ENCODE peak calls at places on chromosomes 12 and 14, in six cellular contexts. One of them, this sample, is unnamed.

GRCh38 chr14:68135028-68135427 is 315.4 kb downstream of the RAD51B start:
- DNase-seq in HCT116: no peak
- DNase-seq in thyroid gland: no peak
- DNase-seq in ovary: no peak
- DNase-seq in tibial nerve: no peak
- DNase-seq in lower leg skin: no peak
- DNase-seq in this sample: no peak

GRCh38 chr14:87805315-87805723 is 187.7 kb downstream of the GALC start:
- DNase-seq in HCT116: no peak
- DNase-seq in lower leg skin: no peak
- DNase-seq in thyroid gland: peak; percentile 39
- DNase-seq in ovary: no peak
- DNase-seq in tibial nerve: peak; percentile 14
- DNase-seq in this sample: no peak

GRCh38 chr14:32939254-32940065 is 781 bp downstream of the NPAS3 start:
- DNase-seq in ovary: peak; percentile 86
- DNase-seq in lower leg skin: peak; percentile 56
- DNase-seq in thyroid gland: peak; percentile 90
- DNase-seq in tibial nerve: peak; percentile 75
- DNase-seq in HCT116: no peak
- DNase-seq in this sample: peak; percentile 70

GRCh38 chr12:67720383-67720856 is 71.9 kb downstream of the DYRK2 start:
- DNase-seq in tibial nerve: no peak
- DNase-seq in lower leg skin: no peak
- DNase-seq in ovary: no peak
- DNase-seq in HCT116: no peak
- DNase-seq in thyroid gland: no peak
- DNase-seq in this sample: no peak

GRCh38 chr12:18689781-18690180 is 48.0 kb downstream of the PLCZ1 start:
- DNase-seq in ovary: no peak
- DNase-seq in thyroid gland: no peak
- DNase-seq in tibial nerve: no peak
- DNase-seq in HCT116: no peak
- DNase-seq in lower leg skin: no peak
- DNase-seq in this sample: no peak

GRCh38 chr12:101620762-101621133 is 26.0 kb downstream of the MYBPC1 start:
- DNase-seq in HCT116: no peak
- DNase-seq in tibial nerve: no peak
- DNase-seq in lower leg skin: no peak
- DNase-seq in thyroid gland: no peak
- DNase-seq in ovary: no peak
- DNase-seq in this sample: no peak

GRCh38 chr14:29111554-29111953 is 345.0 kb downstream of the FOXG1 start:
- DNase-seq in tibial nerve: no peak
- DNase-seq in HCT116: no peak
- DNase-seq in ovary: no peak
- DNase-seq in thyroid gland: no peak
- DNase-seq in lower leg skin: no peak
- DNase-seq in this sample: no peak

GRCh38 chr14:90645842-90646443 is 170.3 kb downstream of the TTC7B start:
- DNase-seq in tibial nerve: no peak
- DNase-seq in HCT116: peak; percentile 55
- DNase-seq in lower leg skin: no peak
- DNase-seq in ovary: no peak
- DNase-seq in thyroid gland: no peak
- DNase-seq in this sample: no peak

GRCh38 chr12:76198839-76199238 is 114.4 kb upstream of the NAP1L1 start:
- DNase-seq in thyroid gland: no peak
- DNase-seq in ovary: no peak
- DNase-seq in HCT116: no peak
- DNase-seq in tibial nerve: no peak
- DNase-seq in lower leg skin: no peak
- DNase-seq in this sample: no peak

GRCh38 chr12:106519587-106519986 is 63.2 kb upstream of the RFX4 start:
- DNase-seq in tibial nerve: no peak
- DNase-seq in ovary: no peak
- DNase-seq in thyroid gland: no peak
- DNase-seq in HCT116: no peak
- DNase-seq in lower leg skin: no peak
- DNase-seq in this sample: no peak

GRCh38 chr12:72025524-72025923 is 86.9 kb downstream of the TPH2 start:
- DNase-seq in ovary: no peak
- DNase-seq in thyroid gland: no peak
- DNase-seq in HCT116: no peak
- DNase-seq in lower leg skin: no peak
- DNase-seq in tibial nerve: no peak
- DNase-seq in this sample: no peak

GRCh38 chr14:55556929-55557623 is 22.9 kb upstream of the KTN1 start:
- DNase-seq in lower leg skin: peak; percentile 58
- DNase-seq in thyroid gland: peak; percentile 99
- DNase-seq in ovary: peak; percentile 22
- DNase-seq in tibial nerve: no peak
- DNase-seq in HCT116: peak; percentile 38
- DNase-seq in this sample: peak; percentile 67

GRCh38 chr12:92602476-92602875 is 100.3 kb upstream of the PLEKHG7 start:
- DNase-seq in HCT116: no peak
- DNase-seq in ovary: no peak
- DNase-seq in thyroid gland: no peak
- DNase-seq in lower leg skin: no peak
- DNase-seq in tibial nerve: no peak
- DNase-seq in this sample: no peak

GRCh38 chr12:2273751-2274150 is 221.0 kb downstream of the CACNA1C start:
- DNase-seq in lower leg skin: no peak
- DNase-seq in tibial nerve: no peak
- DNase-seq in thyroid gland: no peak
- DNase-seq in ovary: no peak
- DNase-seq in HCT116: no peak
- DNase-seq in this sample: no peak

GRCh38 chr12:95674088-95674595 is 116.4 kb downstream of the NTN4 start:
- DNase-seq in lower leg skin: no peak
- DNase-seq in ovary: no peak
- DNase-seq in HCT116: no peak
- DNase-seq in thyroid gland: no peak
- DNase-seq in tibial nerve: no peak
- DNase-seq in this sample: no peak

GRCh38 chr12:48592591-48593086 is 22.8 kb upstream of the LALBA start:
- DNase-seq in ovary: no peak
- DNase-seq in HCT116: no peak
- DNase-seq in thyroid gland: no peak
- DNase-seq in tibial nerve: no peak
- DNase-seq in lower leg skin: no peak
- DNase-seq in this sample: no peak

GRCh38 chr14:51929156-51929555 is 60.2 kb upstream of the RTRAF start:
- DNase-seq in thyroid gland: no peak
- DNase-seq in ovary: no peak
- DNase-seq in HCT116: no peak
- DNase-seq in tibial nerve: no peak
- DNase-seq in lower leg skin: no peak
- DNase-seq in this sample: no peak

GRCh38 chr14:39050389-39050788 is 52.6 kb downstream of the SEC23A start:
- DNase-seq in ovary: no peak
- DNase-seq in lower leg skin: no peak
- DNase-seq in HCT116: no peak
- DNase-seq in thyroid gland: no peak
- DNase-seq in tibial nerve: no peak
- DNase-seq in this sample: no peak

GRCh38 chr14:87940894-87941293 is 52.1 kb downstream of the GALC start:
- DNase-seq in tibial nerve: no peak
- DNase-seq in thyroid gland: no peak
- DNase-seq in HCT116: no peak
- DNase-seq in ovary: no peak
- DNase-seq in lower leg skin: no peak
- DNase-seq in this sample: no peak

GRCh38 chr12:65878540-65878939 is 54.3 kb downstream of the HMGA2 start:
- DNase-seq in tibial nerve: no peak
- DNase-seq in lower leg skin: no peak
- DNase-seq in HCT116: no peak
- DNase-seq in ovary: no peak
- DNase-seq in thyroid gland: peak; percentile 47
- DNase-seq in this sample: no peak

GRCh38 chr14:68312884-68313725 is 479.8 kb downstream of the ZFP36L1 start:
- DNase-seq in ovary: no peak
- DNase-seq in HCT116: no peak
- DNase-seq in lower leg skin: no peak
- DNase-seq in thyroid gland: no peak
- DNase-seq in tibial nerve: no peak
- DNase-seq in this sample: no peak

GRCh38 chr12:42729532-42729895 is 140.0 kb upstream of the PRICKLE1 start:
- DNase-seq in HCT116: no peak
- DNase-seq in ovary: no peak
- DNase-seq in lower leg skin: no peak
- DNase-seq in tibial nerve: no peak
- DNase-seq in thyroid gland: no peak
- DNase-seq in this sample: no peak

GRCh38 chr14:23513466-23514008 is 38.0 kb downstream of the ZFHX2 start:
- DNase-seq in thyroid gland: no peak
- DNase-seq in ovary: no peak
- DNase-seq in lower leg skin: no peak
- DNase-seq in HCT116: no peak
- DNase-seq in tibial nerve: no peak
- DNase-seq in this sample: no peak

GRCh38 chr12:79373896-79374499 is 316.8 kb downstream of the PAWR start:
- DNase-seq in tibial nerve: no peak
- DNase-seq in thyroid gland: no peak
- DNase-seq in ovary: no peak
- DNase-seq in lower leg skin: no peak
- DNase-seq in HCT116: no peak
- DNase-seq in this sample: no peak

GRCh38 chr14:23351681-23352505 is 794 bp downstream of the SLC22A17 start:
- DNase-seq in tibial nerve: no peak
- DNase-seq in ovary: no peak
- DNase-seq in lower leg skin: no peak
- DNase-seq in thyroid gland: peak; percentile 32
- DNase-seq in HCT116: no peak
- DNase-seq in this sample: no peak

GRCh38 chr12:123106640-123107359 is 44.1 kb downstream of the PITPNM2 start:
- DNase-seq in tibial nerve: no peak
- DNase-seq in thyroid gland: no peak
- DNase-seq in lower leg skin: no peak
- DNase-seq in ovary: no peak
- DNase-seq in HCT116: no peak
- DNase-seq in this sample: peak; percentile 30

GRCh38 chr12:27548301-27549199 is 24.5 kb downstream of the PPFIBP1 start:
- DNase-seq in thyroid gland: no peak
- DNase-seq in lower leg skin: no peak
- DNase-seq in tibial nerve: no peak
- DNase-seq in HCT116: no peak
- DNase-seq in ovary: no peak
- DNase-seq in this sample: no peak

GRCh38 chr14:73785834-73786631 is 65.6 kb upstream of the PTGR2 start:
- DNase-seq in thyroid gland: peak; percentile 74
- DNase-seq in lower leg skin: peak; percentile 87
- DNase-seq in tibial nerve: peak; percentile 83
- DNase-seq in HCT116: peak; percentile 46
- DNase-seq in ovary: peak; percentile 87
- DNase-seq in this sample: peak; percentile 89
- TF ChIP-seq POLR2A in thyroid gland: no peak
- TF ChIP-seq POLR2A in lower leg skin: no peak
- TF ChIP-seq POLR2A in tibial nerve: peak; percentile 56
- TF ChIP-seq POLR2A in HCT116: no peak
- TF ChIP-seq POLR2A in ovary: peak; percentile 79
- TF ChIP-seq POLR2A in this sample: peak; percentile 94

DNA sequence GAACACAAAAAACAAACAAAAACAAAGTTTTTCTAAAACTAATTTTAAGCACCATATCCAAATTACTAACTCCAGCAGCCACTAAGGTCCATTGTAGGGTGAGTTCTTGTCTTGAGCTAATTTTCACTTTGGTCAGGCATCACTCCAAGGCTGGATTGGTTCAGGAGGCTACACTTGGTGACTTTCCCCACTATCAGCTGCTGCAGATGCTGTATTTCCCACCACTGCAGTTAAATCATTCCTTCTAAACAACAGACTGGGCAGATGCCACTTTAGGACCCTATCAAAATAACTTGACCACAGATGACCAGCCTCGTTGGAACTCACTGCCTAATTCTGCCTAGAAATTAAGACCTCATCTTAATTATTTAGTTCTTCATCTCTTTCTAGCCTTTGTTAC is 140.5 kb downstream of the SLC16A7 start:
- DNase-seq in ovary: no peak
- DNase-seq in thyroid gland: no peak
- DNase-seq in tibial nerve: no peak
- DNase-seq in HCT116: no peak
- DNase-seq in lower leg skin: no peak
- DNase-seq in this sample: no peak
- TF ChIP-seq POLR2A in ovary: no peak
- TF ChIP-seq POLR2A in thyroid gland: no peak
- TF ChIP-seq POLR2A in tibial nerve: no peak
- TF ChIP-seq POLR2A in HCT116: no peak
- TF ChIP-seq POLR2A in lower leg skin: no peak
- TF ChIP-seq POLR2A in this sample: no peak

GRCh38 chr12:6696690-6697583 is 3.7 kb downstream of the PIANP start:
- DNase-seq in HCT116: no peak
- DNase-seq in thyroid gland: no peak
- DNase-seq in tibial nerve: no peak
- DNase-seq in ovary: no peak
- DNase-seq in lower leg skin: no peak
- DNase-seq in this sample: no peak
- TF ChIP-seq POLR2A in HCT116: no peak
- TF ChIP-seq POLR2A in thyroid gland: no peak
- TF ChIP-seq POLR2A in tibial nerve: no peak
- TF ChIP-seq POLR2A in ovary: no peak
- TF ChIP-seq POLR2A in lower leg skin: no peak
- TF ChIP-seq POLR2A in this sample: no peak

GRCh38 chr12:52009081-52009751 is 2.5 kb downstream of the TAMALIN start:
- DNase-seq in tibial nerve: no peak
- DNase-seq in thyroid gland: no peak
- DNase-seq in ovary: no peak
- DNase-seq in lower leg skin: no peak
- DNase-seq in HCT116: no peak
- DNase-seq in this sample: no peak

GRCh38 chr12:52005903-52006703 is 643 bp upstream of the TAMALIN start:
- DNase-seq in thyroid gland: peak; percentile 31
- DNase-seq in lower leg skin: peak; percentile 75
- DNase-seq in tibial nerve: peak; percentile 47
- DNase-seq in ovary: no peak
- DNase-seq in HCT116: no peak
- DNase-seq in this sample: peak; percentile 75

GRCh38 chr12:52006726-52007157 is at the start of gene TAMALIN:
- DNase-seq in tibial nerve: peak; percentile 53
- DNase-seq in HCT116: no peak
- DNase-seq in lower leg skin: peak; percentile 65
- DNase-seq in thyroid gland: peak; percentile 68
- DNase-seq in ovary: peak; percentile 82
- DNase-seq in this sample: peak; percentile 79

GRCh38 chr12:52007982-52008510 is 1.3 kb downstream of the TAMALIN start:
- DNase-seq in tibial nerve: no peak
- DNase-seq in lower leg skin: no peak
- DNase-seq in thyroid gland: no peak
- DNase-seq in ovary: peak; percentile 39
- DNase-seq in HCT116: no peak
- DNase-seq in this sample: no peak

GRCh38 chr12:52007158-52007921 is 594 bp downstream of the TAMALIN start:
- DNase-seq in HCT116: no peak
- DNase-seq in thyroid gland: peak; percentile 38
- DNase-seq in tibial nerve: peak; percentile 54
- DNase-seq in ovary: peak; percentile 78
- DNase-seq in lower leg skin: peak; percentile 46
- DNase-seq in this sample: peak; percentile 50
- TF ChIP-seq POLR2A in HCT116: no peak
- TF ChIP-seq POLR2A in thyroid gland: no peak
- TF ChIP-seq POLR2A in tibial nerve: peak; percentile 18
- TF ChIP-seq POLR2A in ovary: no peak
- TF ChIP-seq POLR2A in lower leg skin: no peak
- TF ChIP-seq POLR2A in this sample: peak; percentile 7

This sample was measured in transverse colon.